ENCODE peak calls at places on chromosome 9, in ten cellular contexts. B is stimulated activated CD8-positive, alpha-beta memory T cell treated with anti-CD3 and anti-CD28 coated beads, Interleukin-12 subunit alpha, Interleukin-12 subunit beta, amount 100 ng/mL, for 1 hour; Y is NCI-H748 treated with DMSO at 0.1 percent for 48 hours; G is fibroblast of villous mesenchyme; A is right atrium auricular region; L is IMR-90; P is foreskin fibroblast; S is astrocyte of the spinal cord; R is left ventricle myocardium superior; E is SW 1271. V is an unnamed sample.

GRCh38 chr9:123033352-123033751 is at the start of gene GPR21:
- DNase-seq in B (no peak), L (no peak), R (no peak), G (no peak), P (no peak), E (no peak), Y (no peak), S (no peak), A (no peak), V (no peak)

GRCh38 chr9:127785023-127785932 is 556 bp upstream of the CDK9 start:
- DNase-seq in L (peak), R (peak), S (peak), Y (peak), G (peak), P (peak), A (peak), B (peak), E (peak), V (peak)

GRCh38 chr9:105911104-105911911 is 217.0 kb downstream of the TMEM38B start:
- DNase-seq in P (no peak), B (no peak), L (no peak), Y (no peak), G (no peak), S (peak), A (no peak), R (no peak), E (peak), V (no peak)

GRCh38 chr9:108212179-108212578 is 643.6 kb downstream of the ACTL7B start:
- DNase-seq in L (no peak), P (no peak), R (no peak), G (no peak), Y (no peak), A (no peak), S (no peak), B (no peak), E (no peak), V (no peak)

GRCh38 chr9:3646226-3646625 is 120.4 kb upstream of the RFX3 start:
- DNase-seq in L (no peak), E (no peak), S (no peak), A (no peak), P (no peak), Y (no peak), G (no peak), B (no peak), R (no peak), V (no peak)

GRCh38 chr9:87217056-87217455 is 269.8 kb upstream of the GAS1 start:
- DNase-seq in A (no peak), P (no peak), L (no peak), R (no peak), E (no peak), S (no peak), B (no peak), G (no peak), Y (no peak), V (no peak)

GRCh38 chr9:31467086-31467485 is 917.4 kb upstream of the ACO1 start:
- DNase-seq in R (no peak), E (no peak), P (no peak), S (no peak), L (no peak), G (no peak), A (no peak), Y (no peak), B (no peak), V (no peak)

GRCh38 chr9:90086076-90086475 is 481.3 kb downstream of the GADD45G start:
- DNase-seq in S (no peak), P (no peak), G (peak), L (no peak), B (no peak), R (peak), A (no peak), Y (no peak), E (no peak), V (peak)

GRCh38 chr9:129884220-129885017 is 49.2 kb downstream of the USP20 start:
- DNase-seq in P (peak), S (peak), A (peak), E (peak), B (peak), L (peak), Y (peak), R (peak), G (peak), V (peak)

GRCh38 chr9:93301291-93301811 is 117.4 kb downstream of the WNK2 start:
- DNase-seq in E (no peak), G (no peak), L (no peak), B (no peak), P (no peak), Y (no peak), S (no peak), A (peak), R (no peak), V (no peak)

GRCh38 chr9:83280790-83281189 is 217.8 kb upstream of the RASEF start:
- DNase-seq in G (no peak), B (no peak), P (no peak), E (no peak), L (no peak), R (no peak), Y (no peak), S (no peak), A (no peak), V (no peak)

GRCh38 chr9:108486791-108487190 is 369.0 kb downstream of the ACTL7B start:
- DNase-seq in L (no peak), S (peak), G (peak), A (no peak), R (no peak), B (no peak), Y (no peak), E (no peak), P (no peak), V (no peak)

GRCh38 chr9:105455836-105456475 is 8.1 kb downstream of the FSD1L start:
- DNase-seq in B (no peak), Y (no peak), P (no peak), G (no peak), A (no peak), E (no peak), R (no peak), L (no peak), S (no peak), V (no peak)

GRCh38 chr9:35516481-35516880 is 26.6 kb downstream of the RUSC2 start:
- DNase-seq in S (peak), L (peak), P (peak), B (no peak), A (no peak), G (peak), R (no peak), Y (no peak), E (peak), V (no peak)

GRCh38 chr9:77839459-77840140 is 191.5 kb upstream of the GNA14 start:
- DNase-seq in S (peak), B (no peak), A (no peak), P (peak), R (no peak), E (no peak), G (peak), L (peak), Y (no peak), V (no peak)

GRCh38 chr9:110738982-110739381 is 70.4 kb downstream of the MUSK start:
- DNase-seq in Y (no peak), G (no peak), P (no peak), L (peak), E (peak), B (no peak), S (no peak), R (no peak), A (no peak), V (no peak)

GRCh38 chr9:95268681-95269080 is 48.8 kb downstream of the FANCC start:
- DNase-seq in S (peak), P (peak), A (no peak), Y (peak), G (peak), L (peak), E (no peak), R (no peak), B (no peak), V (no peak)

GRCh38 chr9:4287386-4287785 is 12.5 kb downstream of the GLIS3 start:
- DNase-seq in S (no peak), B (no peak), E (no peak), A (no peak), P (no peak), G (no peak), Y (no peak), L (no peak), R (no peak), V (no peak)

GRCh38 chr9:92482336-92482735 is at the start of gene ASPN:
- DNase-seq in B (no peak), L (peak), G (peak), A (no peak), P (peak), E (no peak), R (no peak), S (peak), Y (no peak), V (no peak)

GRCh38 chr9:80707120-80707519 is 982.2 kb downstream of the TLE1 start:
- DNase-seq in P (peak), A (no peak), L (peak), G (no peak), E (no peak), Y (no peak), B (no peak), R (no peak), S (peak), V (no peak)

GRCh38 chr9:16626577-16627130 is 243.8 kb downstream of the BNC2 start:
- DNase-seq in B (no peak), P (peak), S (peak), R (no peak), Y (peak), G (peak), L (peak), E (no peak), A (peak), V (no peak)

GRCh38 chr9:5566054-5566618 is 55.8 kb downstream of the PDCD1LG2 start:
- DNase-seq in E (no peak), Y (no peak), L (no peak), A (no peak), P (no peak), B (no peak), G (no peak), S (no peak), R (no peak), V (no peak)

GRCh38 chr9:79955300-79955699 is 383.5 kb downstream of the TLE4 start:
- DNase-seq in B (no peak), P (no peak), G (no peak), S (no peak), A (no peak), E (no peak), L (no peak), Y (no peak), R (no peak), V (no peak)